ENCODE peak calls at places on chromosome 20, in nine cellular contexts. R is HL-60, A is heart right ventricle, B is BE2C, U is fibroblast of lung, H is left ventricle myocardium inferior, O is bronchial epithelial cell, Y is PC-9, I is Panc1. J is an unnamed sample.

GRCh38 chr20:48952656-48953055 is 31.1 kb downstream of the ARFGEF2 start:
- DNase-seq in R (no peak), A (no peak), B (no peak), U (no peak), H (no peak), O (no peak), Y (no peak), I (no peak), J (no peak)

GRCh38 chr20:5642155-5642981 is 107.8 kb upstream of the SHLD1 start:
- DNase-seq in R (peak; percentile 82), A (peak; percentile 25), B (no peak), U (peak; percentile 53), H (peak; percentile 18), O (no peak), Y (no peak), I (no peak), J (no peak)

GRCh38 chr20:56358600-56359211 is at the start of gene FAM210B:
- DNase-seq in R (peak; percentile 76), A (peak; percentile 87), B (peak; percentile 94), U (peak; percentile 87), H (peak; percentile 88), O (peak; percentile 71), Y (peak; percentile 89), I (peak; percentile 33), J (peak; percentile 96)

GRCh38 chr20:32203556-32204484 is 3.7 kb downstream of the PLAGL2 start:
- DNase-seq in R (no peak), A (no peak), B (no peak), U (no peak), H (no peak), O (peak; percentile 94), Y (no peak), I (no peak), J (no peak)

GRCh38 chr20:31788578-31788977 is 30.6 kb upstream of the MYLK2 start:
- DNase-seq in R (no peak), A (no peak), B (no peak), U (no peak), H (no peak), O (no peak), Y (no peak), I (no peak), J (no peak)

GRCh38 chr20:25070821-25071473 is 11.0 kb downstream of the VSX1 start:
- DNase-seq in R (no peak), A (no peak), B (no peak), U (no peak), H (no peak), O (no peak), Y (no peak), I (no peak), J (no peak)

GRCh38 chr20:24485981-24486380 is 16.6 kb downstream of the SYNDIG1 start:
- DNase-seq in R (no peak), A (no peak), B (no peak), U (no peak), H (no peak), O (no peak), Y (no peak), I (no peak), J (no peak)

GRCh38 chr20:44496976-44497375 is 21.3 kb downstream of the TTPAL start:
- DNase-seq in R (no peak), A (no peak), B (no peak), U (peak; percentile 61), H (no peak), O (peak; percentile 98), Y (peak; percentile 35), I (peak; percentile 69), J (peak; percentile 37)

GRCh38 chr20:23128461-23129125 is 42.5 kb upstream of the CD93 start:
- DNase-seq in R (no peak), A (no peak), B (no peak), U (no peak), H (no peak), O (no peak), Y (no peak), I (no peak), J (no peak)

GRCh38 chr20:57432874-57433491 is 41.8 kb downstream of the RBM38 start:
- DNase-seq in R (peak; percentile 97), A (peak; percentile 66), B (no peak), U (no peak), H (peak; percentile 62), O (peak; percentile 21), Y (peak; percentile 63), I (no peak), J (no peak)

GRCh38 chr20:63635431-63636141 is 8.7 kb upstream of the GMEB2 start:
- DNase-seq in R (peak; percentile 91), A (no peak), B (no peak), U (no peak), H (no peak), O (no peak), Y (no peak), I (no peak), J (no peak)

GRCh38 chr20:2101057-2101934 is at the start of gene STK35:
- DNase-seq in R (peak; percentile 76), A (no peak), B (no peak), U (no peak), H (no peak), O (peak; percentile 38), Y (no peak), I (no peak), J (no peak)

GRCh38 chr20:45051497-45052060 is 49.3 kb downstream of the KCNS1 start:
- DNase-seq in R (no peak), A (no peak), B (no peak), U (no peak), H (no peak), O (no peak), Y (no peak), I (no peak), J (no peak)

GRCh38 chr20:63831696-63832686 is 927 bp upstream of the ZBTB46 start:
- DNase-seq in R (no peak), A (peak; percentile 59), B (no peak), U (no peak), H (peak; percentile 64), O (peak; percentile 22), Y (no peak), I (no peak), J (peak; percentile 83)

GRCh38 chr20:8447262-8448120 is 315.4 kb downstream of the PLCB1 start:
- DNase-seq in R (no peak), A (no peak), B (no peak), U (no peak), H (no peak), O (no peak), Y (no peak), I (no peak), J (no peak)

GRCh38 chr20:38321959-38322598 is 18.1 kb downstream of the BPI start:
- DNase-seq in R (peak; percentile 45), A (peak; percentile 44), B (peak; percentile 42), U (peak; percentile 81), H (no peak), O (peak; percentile 51), Y (peak; percentile 47), I (no peak), J (peak; percentile 75)

GRCh38 chr20:34952676-34953075 is 2.9 kb downstream of the GSS start:
- DNase-seq in R (no peak), A (no peak), B (no peak), U (no peak), H (no peak), O (no peak), Y (no peak), I (no peak), J (no peak)

DNA sequence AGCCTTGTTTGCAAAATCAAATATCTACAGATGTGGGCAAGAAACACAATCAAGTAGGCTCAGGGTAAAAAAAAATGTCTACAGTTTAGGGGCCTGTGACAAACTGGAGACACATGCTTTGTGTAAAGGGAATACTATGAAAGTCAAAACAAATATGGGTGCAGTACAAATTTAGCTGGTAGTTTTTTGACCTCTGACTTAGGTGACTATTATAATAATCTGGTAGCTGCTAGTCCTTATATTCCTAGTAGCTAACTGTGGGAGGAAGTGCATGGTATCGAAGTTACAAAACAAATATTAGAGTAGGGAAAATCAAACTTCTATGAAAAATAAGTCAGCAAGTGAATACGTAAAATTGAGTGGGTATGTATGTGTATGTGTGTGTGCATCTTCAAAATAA is 35.4 kb downstream of the CYP24A1 start:
- DNase-seq in R (no peak), A (no peak), B (no peak), U (no peak), H (no peak), O (no peak), Y (no peak), I (no peak), J (no peak)
- TF ChIP-seq CTCF in R (no peak), A (no peak), B (no peak), U (no peak), H (no peak), O (no peak), Y (no peak), I (no peak), J (no peak)

GRCh38 chr20:20872420-20872819 is 160.0 kb upstream of the RALGAPA2 start:
- DNase-seq in R (no peak), A (no peak), B (no peak), U (no peak), H (no peak), O (no peak), Y (no peak), I (no peak), J (no peak)
- H3K27me3 ChIP-seq in R (peaks cover 15% of the 10 kb centered on the region), A (no peaks in the 10 kb centered on the region), B (peaks cover 36% of the 10 kb centered on the region), U (no peaks in the 10 kb centered on the region), H (peaks cover 91% of the 10 kb centered on the region), O (no peaks in the 10 kb centered on the region), Y (peaks cover 88% of the 10 kb centered on the region), I (peaks cover 2% of the 10 kb centered on the region), J (no peaks in the 10 kb centered on the region)

GRCh38 chr20:62628691-62629090 is 13.6 kb upstream of the SLCO4A1 start:
- DNase-seq in R (no peak), A (no peak), B (no peak), U (no peak), H (no peak), O (peak; percentile 12), Y (peak; percentile 87), I (no peak), J (no peak)
- TF ChIP-seq CTCF in R (no peak), A (no peak), B (peak; percentile 27), U (no peak), H (no peak), O (no peak), Y (no peak), I (no peak), J (no peak)

GRCh38 chr20:62174021-62174804 is 8.6 kb upstream of the MTG2 start:
- DNase-seq in R (no peak), A (no peak), B (no peak), U (no peak), H (no peak), O (no peak), Y (no peak), I (no peak), J (no peak)
- H3K27me3 ChIP-seq in R (no peaks in the 10 kb centered on the region), A (no peaks in the 10 kb centered on the region), B (no peaks in the 10 kb centered on the region), U (no peaks in the 10 kb centered on the region), H (no peaks in the 10 kb centered on the region), O (no peaks in the 10 kb centered on the region), Y (no peaks in the 10 kb centered on the region), I (no peaks in the 10 kb centered on the region), J (no peaks in the 10 kb centered on the region)

GRCh38 chr20:51003776-51004175 is 19.1 kb downstream of the KCNG1 start:
- DNase-seq in R (no peak), A (no peak), B (no peak), U (no peak), H (no peak), O (no peak), Y (no peak), I (no peak), J (no peak)
- TF ChIP-seq CTCF in R (no peak), A (no peak), B (no peak), U (no peak), H (no peak), O (no peak), Y (no peak), I (no peak), J (no peak)